ENCODE peak calls at places on chromosomes 4 and X, in seven cellular contexts. Z is stomach, W is heart left ventricle, M is IMR-90, N is suprapubic skin, O is uterus, B is transverse colon. Y is an unnamed sample.

GRCh38 chr4:123631699-123632098 is 235.1 kb downstream of the SPRY1 start:
- DNase-seq in B (no peak), M (peak; percentile 43), W (no peak), Z (no peak), N (no peak), O (no peak), Y (no peak)

GRCh38 chrX:149568701-149569296 is 18.5 kb downstream of the MAGEA9B start:
- DNase-seq in N (no peak), Z (no peak), W (no peak), O (no peak), M (no peak), B (no peak), Y (no peak)

GRCh38 chr4:153488006-153488718 is 22.0 kb downstream of the TMEM131L start:
- DNase-seq in N (no peak), W (no peak), M (peak; percentile 53), Z (no peak), B (peak; percentile 37), O (no peak), Y (no peak)

GRCh38 chrX:110588164-110588563 is 207.5 kb downstream of the CHRDL1 start:
- DNase-seq in Z (no peak), B (no peak), M (no peak), O (no peak), W (no peak), N (no peak), Y (no peak)

GRCh38 chr4:79042079-79042674 is 102.9 kb upstream of the PAQR3 start:
- DNase-seq in O (no peak), M (peak; percentile 22), W (no peak), Z (no peak), B (no peak), N (no peak), Y (peak; percentile 26)

GRCh38 chr4:70844180-70844579 is 4.5 kb upstream of the GRSF1 start:
- DNase-seq in W (no peak), N (no peak), M (no peak), O (no peak), B (no peak), Z (no peak), Y (no peak)

GRCh38 chrX:71128915-71129765 is 10.7 kb downstream of the MED12 start:
- DNase-seq in N (no peak), O (peak; percentile 64), W (peak; percentile 76), M (peak; percentile 54), B (peak; percentile 77), Z (peak; percentile 83), Y (peak; percentile 68)

GRCh38 chrX:47351706-47352105 is 18.7 kb upstream of the ZNF157 start:
- DNase-seq in O (no peak), B (no peak), N (no peak), W (no peak), M (peak; percentile 60), Z (no peak), Y (no peak)

GRCh38 chr4:24195976-24196736 is 306.3 kb upstream of the PPARGC1A start:
- DNase-seq in O (no peak), W (no peak), M (peak; percentile 15), N (no peak), B (no peak), Z (no peak), Y (no peak)

GRCh38 chrX:74940414-74940813 is 15.2 kb upstream of the NEXMIF start:
- DNase-seq in B (no peak), Z (no peak), W (no peak), M (no peak), O (no peak), N (no peak), Y (no peak)

GRCh38 chr4:81607947-81608346 is 136.2 kb upstream of the RASGEF1B start:
- DNase-seq in N (no peak), M (no peak), Z (no peak), W (no peak), O (no peak), B (no peak), Y (no peak)

GRCh38 chr4:145861331-145862318 is 77.0 kb downstream of the ZNF827 start:
- DNase-seq in B (no peak), Z (peak; percentile 34), M (no peak), W (no peak), O (no peak), N (no peak), Y (no peak)

GRCh38 chr4:84531689-84532088 is 32.6 kb upstream of the NKX6-1 start:
- DNase-seq in Z (no peak), M (no peak), N (no peak), W (no peak), O (no peak), B (no peak), Y (no peak)

GRCh38 chr4:72302981-72303704 is 265.9 kb downstream of the ADAMTS3 start:
- DNase-seq in M (peak; percentile 35), B (peak; percentile 13), W (no peak), Z (peak; percentile 29), O (no peak), N (no peak), Y (peak; percentile 48)

GRCh38 chrX:71637848-71638247 is 19.5 kb upstream of the CXCR3 start:
- DNase-seq in W (no peak), B (no peak), M (peak; percentile 70), N (no peak), Z (no peak), O (no peak), Y (no peak)

GRCh38 chr4:18932940-18933339 is 911.4 kb upstream of the LCORL start:
- DNase-seq in M (no peak), N (no peak), B (no peak), O (no peak), Z (no peak), W (no peak), Y (no peak)

GRCh38 chr4:46073778-46074177 is 50.1 kb downstream of the GABRG1 start:
- DNase-seq in O (no peak), W (no peak), N (no peak), B (no peak), Z (no peak), M (no peak), Y (no peak)

GRCh38 chr4:17865866-17866363 is 55.1 kb downstream of the NCAPG start:
- DNase-seq in N (no peak), W (no peak), B (no peak), O (no peak), M (no peak), Z (no peak), Y (no peak)

GRCh38 chr4:112523008-112523440 is 7.0 kb upstream of the NEUROG2 start:
- DNase-seq in O (no peak), B (peak; percentile 31), Z (no peak), M (peak; percentile 66), W (peak; percentile 66), N (no peak), Y (peak; percentile 64)

GRCh38 chr4:76305971-76306881 is at the start of gene STBD1:
- DNase-seq in N (peak; percentile 81), O (peak; percentile 78), Z (peak; percentile 77), W (peak; percentile 91), M (peak; percentile 49), B (peak; percentile 89), Y (peak; percentile 73)
- TF ChIP-seq POLR2A in N (no peak), O (no peak), Z (no peak), W (peak; percentile 61), M (no peak), B (peak; percentile 88), Y (no peak)

GRCh38 chr4:40571208-40571607 is 58.5 kb downstream of the RBM47 start:
- DNase-seq in M (no peak), B (no peak), N (no peak), W (no peak), O (no peak), Z (no peak), Y (no peak)

GRCh38 chr4:40576651-40577480 is 52.8 kb downstream of the RBM47 start:
- DNase-seq in N (peak; percentile 81), M (peak; percentile 91), B (peak; percentile 82), O (peak; percentile 39), W (peak; percentile 81), Z (peak; percentile 85), Y (peak; percentile 73)

GRCh38 chr4:40572692-40573287 is 56.9 kb downstream of the RBM47 start:
- DNase-seq in O (no peak), N (no peak), M (no peak), W (no peak), Z (no peak), B (no peak), Y (no peak)

GRCh38 chr4:40575846-40576245 is 53.8 kb downstream of the RBM47 start:
- DNase-seq in M (no peak), O (no peak), Z (no peak), B (no peak), N (no peak), W (no peak), Y (no peak)

GRCh38 chr4:40573593-40574311 is 55.9 kb downstream of the RBM47 start:
- DNase-seq in M (peak; percentile 22), W (no peak), B (no peak), O (no peak), Z (no peak), N (no peak), Y (no peak)
- H3K4me1 ChIP-seq in M (peaks cover 10% of the 10 kb centered on the region), W (no peaks in the 10 kb centered on the region), B (peaks cover 3% of the 10 kb centered on the region), O (no peaks in the 10 kb centered on the region), Z (peaks cover 16% of the 10 kb centered on the region), N (peaks cover 20% of the 10 kb centered on the region), Y (peaks cover 27% of the 10 kb centered on the region)

GRCh38 chr4:1345905-1346780 is 865 bp upstream of the UVSSA start:
- DNase-seq in O (peak; percentile 59), M (peak; percentile 16), W (peak; percentile 76), Z (peak; percentile 42), B (peak; percentile 54), N (no peak), Y (peak; percentile 59)
- TF ChIP-seq CTCF in O (no peak), M (no peak), W (no peak), Z (no peak), B (no peak), N (no peak), Y (no peak)

GRCh38 chr4:185468999-185469398 is 2.5 kb downstream of the CCDC110 start:
- DNase-seq in Z (no peak), O (no peak), N (no peak), M (no peak), B (no peak), W (no peak), Y (no peak)

GRCh38 chr4:185471235-185472062 is at the start of gene CCDC110:
- DNase-seq in N (peak; percentile 99), M (peak; percentile 92), Z (peak; percentile 97), W (peak; percentile 98), B (peak; percentile 98), O (peak; percentile 92), Y (peak; percentile 96)

GRCh38 chr4:185469539-185470154 is 1.9 kb downstream of the CCDC110 start:
- DNase-seq in M (no peak), Z (no peak), O (no peak), W (no peak), N (no peak), B (peak; percentile 20), Y (no peak)

GRCh38 chr4:185472063-185472542 is 570 bp upstream of the CCDC110 start:
- DNase-seq in Z (no peak), N (no peak), B (no peak), W (no peak), M (no peak), O (no peak), Y (no peak)

GRCh38 chr4:185470503-185471195 is 884 bp downstream of the CCDC110 start:
- DNase-seq in B (peak; percentile 73), N (no peak), M (peak; percentile 12), O (peak; percentile 68), W (peak; percentile 81), Z (peak; percentile 76), Y (peak; percentile 61)
- TF ChIP-seq POLR2A in B (no peak), N (no peak), M (no peak), O (no peak), W (no peak), Z (no peak), Y (no peak)